ENCODE peak calls at places on chromosomes 16 and 17, in seven cellular contexts. G, F, M, E, T, N and S are unnamed samples.
A peak's percentile ranks its signal among the peaks of the same experiment; 100 is the strongest.

GRCh38 chr17:3710951-3711383 is 12.7 kb upstream of the HASPIN start:
- DNase-seq in M (no peak), F (peak; percentile 57), T (no peak), N (peak; percentile 52), G (no peak), E (no peak), S (no peak)

GRCh38 chr17:53896047-53896446 is 73.3 kb downstream of the KIF2B start:
- DNase-seq in G (no peak), N (no peak), M (no peak), T (no peak), F (no peak), E (no peak), S (no peak)

GRCh38 chr17:28279411-28279810 is 39.6 kb upstream of the TMEM97 start:
- DNase-seq in E (no peak), G (no peak), F (no peak), T (no peak), M (no peak), N (no peak), S (no peak)

GRCh38 chr16:59060212-59060611 is 326.1 kb upstream of the GOT2 start:
- DNase-seq in G (no peak), E (no peak), F (no peak), M (no peak), N (no peak), T (no peak), S (no peak)

GRCh38 chr17:13509561-13509960 is 92.2 kb downstream of the HS3ST3A1 start:
- DNase-seq in G (no peak), M (no peak), E (no peak), N (no peak), T (no peak), F (no peak), S (no peak)

GRCh38 chr17:6269474-6269873 is 165.4 kb downstream of the AIPL1 start:
- DNase-seq in E (peak; percentile 29), N (no peak), G (no peak), T (no peak), M (no peak), F (peak; percentile 62), S (peak; percentile 65)

GRCh38 chr17:46741122-46741725 is 77.3 kb downstream of the WNT3 start:
- DNase-seq in E (no peak), G (no peak), M (no peak), N (no peak), F (no peak), T (no peak), S (no peak)

GRCh38 chr16:87062569-87063442 is 254.4 kb downstream of the C16orf95 start:
- DNase-seq in M (peak; percentile 66), E (peak; percentile 61), N (peak; percentile 2), F (peak; percentile 77), G (peak; percentile 90), T (peak; percentile 95), S (peak; percentile 71)

GRCh38 chr17:50047488-50048126 is 8.3 kb upstream of the ITGA3 start:
- DNase-seq in N (peak; percentile 70), F (peak; percentile 97), M (no peak), G (peak; percentile 51), E (no peak), T (peak; percentile 75), S (no peak)

GRCh38 chr17:61833536-61834203 is 29.7 kb downstream of the BRIP1 start:
- DNase-seq in E (peak; percentile 40), G (no peak), F (peak; percentile 84), M (no peak), T (peak; percentile 34), N (no peak), S (no peak)

GRCh38 chr17:53353919-53354351 is 468.8 kb upstream of the KIF2B start:
- DNase-seq in N (no peak), T (no peak), E (no peak), F (peak; percentile 91), M (peak; percentile 32), G (no peak), S (no peak)

GRCh38 chr17:10309003-10309974 is 63.5 kb downstream of the MYH13 start:
- DNase-seq in F (no peak), M (no peak), T (no peak), E (no peak), N (no peak), G (no peak), S (no peak)

GRCh38 chr17:2347805-2348685 is 10.7 kb downstream of the SGSM2 start:
- DNase-seq in F (peak; percentile 61), E (peak; percentile 32), N (no peak), G (peak; percentile 55), M (peak; percentile 30), T (peak; percentile 86), S (peak; percentile 66)

GRCh38 chr16:85391175-85391707 is 221.9 kb upstream of the GSE1 start:
- DNase-seq in T (no peak), N (no peak), M (no peak), F (no peak), G (peak; percentile 53), E (no peak), S (peak; percentile 5)